ENCODE peak calls at places on chromosomes 1 and 21, in six cellular contexts. One of them, this sample, is unnamed.
A peak's percentile ranks its signal among the peaks of the same experiment; 100 is the strongest.

GRCh38 chr1:184031127-184032107 is 6.1 kb downstream of the COLGALT2 start:
- DNase-seq in Daoy: no peak
- DNase-seq in fibroblast of pulmonary artery: no peak
- DNase-seq in HFFc6: no peak
- DNase-seq in PC-3: no peak
- DNase-seq in psoas muscle: no peak
- DNase-seq in this sample: no peak

GRCh38 chr1:223052931-223053330 is 90.1 kb downstream of the TLR5 start:
- DNase-seq in HFFc6: peak; percentile 23
- DNase-seq in PC-3: peak; percentile 31
- DNase-seq in Daoy: peak; percentile 27
- DNase-seq in fibroblast of pulmonary artery: peak; percentile 7
- DNase-seq in psoas muscle: no peak
- DNase-seq in this sample: no peak

GRCh38 chr21:45363921-45364463 is 41.0 kb upstream of the COL18A1 start:
- DNase-seq in fibroblast of pulmonary artery: peak; percentile 99
- DNase-seq in PC-3: peak; percentile 99
- DNase-seq in Daoy: peak; percentile 97
- DNase-seq in HFFc6: peak; percentile 99
- DNase-seq in psoas muscle: peak; percentile 85
- DNase-seq in this sample: peak; percentile 95

GRCh38 chr1:7454895-7455784 is 316.0 kb upstream of the VAMP3 start:
- DNase-seq in Daoy: peak; percentile 41
- DNase-seq in psoas muscle: no peak
- DNase-seq in fibroblast of pulmonary artery: no peak
- DNase-seq in HFFc6: no peak
- DNase-seq in PC-3: no peak
- DNase-seq in this sample: no peak

GRCh38 chr1:42658880-42659337 is 686 bp downstream of the PPIH start:
- DNase-seq in Daoy: no peak
- DNase-seq in HFFc6: peak; percentile 48
- DNase-seq in fibroblast of pulmonary artery: peak; percentile 21
- DNase-seq in PC-3: no peak
- DNase-seq in psoas muscle: no peak
- DNase-seq in this sample: no peak

GRCh38 chr1:94305704-94306103 is 68.3 kb upstream of the ARHGAP29 start:
- DNase-seq in fibroblast of pulmonary artery: no peak
- DNase-seq in PC-3: peak; percentile 76
- DNase-seq in Daoy: peak; percentile 86
- DNase-seq in psoas muscle: no peak
- DNase-seq in HFFc6: peak; percentile 70
- DNase-seq in this sample: no peak

GRCh38 chr1:153174624-153175023 is 23.9 kb upstream of the SPRR2G start:
- DNase-seq in fibroblast of pulmonary artery: no peak
- DNase-seq in PC-3: no peak
- DNase-seq in Daoy: no peak
- DNase-seq in HFFc6: no peak
- DNase-seq in psoas muscle: no peak
- DNase-seq in this sample: no peak

GRCh38 chr1:163163861-163164582 is 38.7 kb downstream of the RGS5 start:
- DNase-seq in Daoy: no peak
- DNase-seq in HFFc6: peak; percentile 73
- DNase-seq in PC-3: peak; percentile 83
- DNase-seq in fibroblast of pulmonary artery: peak; percentile 61
- DNase-seq in psoas muscle: no peak
- DNase-seq in this sample: no peak

GRCh38 chr1:85581138-85581801 is 709 bp downstream of the CCN1 start:
- DNase-seq in psoas muscle: peak; percentile 80
- DNase-seq in HFFc6: peak; percentile 89
- DNase-seq in fibroblast of pulmonary artery: peak; percentile 89
- DNase-seq in PC-3: peak; percentile 69
- DNase-seq in Daoy: peak; percentile 89
- DNase-seq in this sample: peak; percentile 94

GRCh38 chr1:214632091-214632490 is 29.1 kb downstream of the CENPF start:
- DNase-seq in Daoy: no peak
- DNase-seq in psoas muscle: no peak
- DNase-seq in fibroblast of pulmonary artery: no peak
- DNase-seq in HFFc6: no peak
- DNase-seq in PC-3: no peak
- DNase-seq in this sample: no peak

GRCh38 chr21:46150073-46150472 is 5.3 kb downstream of the FTCD start:
- DNase-seq in HFFc6: no peak
- DNase-seq in PC-3: no peak
- DNase-seq in Daoy: no peak
- DNase-seq in psoas muscle: no peak
- DNase-seq in fibroblast of pulmonary artery: no peak
- DNase-seq in this sample: no peak

GRCh38 chr1:89842547-89843278 is 21.9 kb downstream of the LRRC8D start:
- DNase-seq in HFFc6: no peak
- DNase-seq in psoas muscle: no peak
- DNase-seq in Daoy: peak; percentile 44
- DNase-seq in PC-3: no peak
- DNase-seq in fibroblast of pulmonary artery: peak; percentile 54
- DNase-seq in this sample: no peak

GRCh38 chr1:112358061-112358770 is 37.8 kb upstream of the CTTNBP2NL start:
- DNase-seq in PC-3: no peak
- DNase-seq in HFFc6: no peak
- DNase-seq in fibroblast of pulmonary artery: no peak
- DNase-seq in Daoy: no peak
- DNase-seq in psoas muscle: no peak
- DNase-seq in this sample: no peak

GRCh38 chr1:30088594-30089556 is 634.5 kb downstream of the MATN1 start:
- DNase-seq in PC-3: no peak
- DNase-seq in psoas muscle: no peak
- DNase-seq in fibroblast of pulmonary artery: no peak
- DNase-seq in Daoy: peak; percentile 41
- DNase-seq in HFFc6: no peak
- DNase-seq in this sample: no peak